ENCODE peak calls at places on chromosomes 1 and 21, in six cellular contexts. W, Q, P, F, I and B are unnamed samples.
A peak's percentile ranks its signal among the peaks of the same experiment; 100 is the strongest.

GRCh38 chr1:175129182-175129581 is 61.5 kb downstream of the TNN start:
- DNase-seq in W (no peak), Q (no peak), P (no peak), F (no peak), I (peak; percentile 16), B (peak; percentile 77)

GRCh38 chr1:7407980-7408770 is 362.9 kb upstream of the VAMP3 start:
- DNase-seq in W (no peak), Q (peak; percentile 55), P (no peak), F (no peak), I (no peak), B (no peak)

GRCh38 chr1:177794316-177794991 is 175.4 kb downstream of the SEC16B start:
- DNase-seq in W (no peak), Q (no peak), P (no peak), F (no peak), I (no peak), B (no peak)

GRCh38 chr1:115456441-115456961 is 118.5 kb upstream of the NGF start:
- DNase-seq in W (no peak), Q (no peak), P (no peak), F (no peak), I (peak; percentile 31), B (peak; percentile 48)

GRCh38 chr1:88126467-88126866 is 557.6 kb upstream of the PKN2 start:
- DNase-seq in W (no peak), Q (no peak), P (no peak), F (no peak), I (no peak), B (no peak)

GRCh38 chr21:45443595-45444181 is 38.7 kb downstream of the COL18A1 start:
- DNase-seq in W (no peak), Q (no peak), P (no peak), F (no peak), I (no peak), B (no peak)

GRCh38 chr1:203304391-203304918 is 864 bp upstream of the BTG2 start:
- DNase-seq in W (no peak), Q (no peak), P (no peak), F (no peak), I (no peak), B (no peak)

GRCh38 chr1:51576085-51576444 is 40.8 kb upstream of the OSBPL9 start:
- DNase-seq in W (no peak), Q (no peak), P (no peak), F (no peak), I (no peak), B (no peak)

GRCh38 chr1:229768232-229768631 is 142.2 kb downstream of the URB2 start:
- DNase-seq in W (no peak), Q (no peak), P (no peak), F (no peak), I (no peak), B (no peak)

GRCh38 chr1:22471078-22471477 is 19.4 kb downstream of the ZBTB40 start:
- DNase-seq in W (no peak), Q (no peak), P (no peak), F (no peak), I (peak; percentile 64), B (peak; percentile 88)

GRCh38 chr1:42880384-42880783 is 34.0 kb downstream of the ZNF691 start:
- DNase-seq in W (no peak), Q (no peak), P (no peak), F (no peak), I (no peak), B (no peak)